ENCODE peak calls at places on chromosomes 5 and 9, in four cellular contexts. E, B, P and G are unnamed samples.

GRCh38 chr9:94908583-94909249 is 182.2 kb downstream of the AOPEP start:
- DNase-seq in B (no peak), E (no peak), P (no peak), G (no peak)

GRCh38 chr5:10567781-10568321 is 4.0 kb downstream of the ANKRD33B start:
- DNase-seq in P (no peak), B (no peak), E (no peak), G (no peak)

GRCh38 chr9:87885484-87886189 is 3.0 kb downstream of the SPATA31E1 start:
- DNase-seq in B (no peak), E (no peak), P (no peak), G (no peak)

GRCh38 chr9:71783120-71783523 is 14.8 kb upstream of the CEMIP2 start:
- DNase-seq in E (no peak), P (peak), B (peak), G (peak)

GRCh38 chr5:170809551-170809950 is 26.0 kb downstream of the GABRP start:
- DNase-seq in E (peak), B (no peak), P (no peak), G (no peak)

GRCh38 chr5:39072915-39073758 is 1.1 kb downstream of the RICTOR start:
- DNase-seq in B (no peak), P (peak), E (no peak), G (peak)

GRCh38 chr9:111108946-111109345 is 70.7 kb upstream of the LPAR1 start:
- DNase-seq in P (no peak), B (no peak), E (no peak), G (no peak)

GRCh38 chr5:136314302-136314701 is 51.0 kb downstream of the TRPC7 start:
- DNase-seq in B (no peak), P (no peak), E (no peak), G (no peak)

GRCh38 chr5:140358738-140359310 is 1.2 kb upstream of the SLC4A9 start:
- DNase-seq in B (no peak), E (no peak), P (no peak), G (no peak)

GRCh38 chr9:76905661-76905983 is 292 bp downstream of the PRUNE2 start:
- DNase-seq in P (no peak), B (no peak), E (no peak), G (no peak)

GRCh38 chr5:157520911-157521703 is 54.5 kb downstream of the ADAM19 start:
- DNase-seq in E (no peak), B (no peak), P (no peak), G (no peak)

GRCh38 chr9:134386951-134387831 is 60.9 kb downstream of the RXRA start:
- DNase-seq in P (no peak), B (no peak), E (no peak), G (no peak)

GRCh38 chr5:59296317-59297264 is 596.9 kb downstream of the PDE4D start:
- DNase-seq in P (no peak), B (no peak), E (no peak), G (no peak)

GRCh38 chr5:75007537-75007847 is 44.9 kb downstream of the GCNT4 start:
- DNase-seq in B (no peak), P (no peak), E (no peak), G (no peak)

GRCh38 chr5:171226096-171226495 is 83.0 kb upstream of the TLX3 start:
- DNase-seq in P (no peak), E (no peak), B (no peak), G (no peak)

GRCh38 chr5:173923236-173924104 is 35.3 kb downstream of the CPEB4 start:
- DNase-seq in P (no peak), E (peak), B (no peak), G (no peak)

GRCh38 chr9:98226516-98226915 is 28.9 kb downstream of the TBC1D2 start:
- DNase-seq in P (no peak), B (no peak), E (no peak), G (no peak)

GRCh38 chr9:114364528-114365041 is 23.2 kb downstream of the AKNA start:
- DNase-seq in B (no peak), E (no peak), P (no peak), G (no peak)

GRCh38 chr5:173933901-173934300 is 45.8 kb downstream of the CPEB4 start:
- DNase-seq in P (no peak), B (no peak), E (no peak), G (no peak)

GRCh38 chr5:157025093-157025698 is 33.7 kb downstream of the HAVCR1 start:
- DNase-seq in P (no peak), E (no peak), B (peak), G (no peak)

GRCh38 chr5:74303575-74303974 is 337.0 kb downstream of the ENC1 start:
- DNase-seq in P (no peak), B (no peak), E (no peak), G (no peak)